ENCODE peak calls at places on chromosomes 4 and X, in six cellular contexts. R, J, B, K, N and I are unnamed samples.

GRCh38 chr4:106601519-106601918 is 232.9 kb upstream of the GIMD1 start:
- DNase-seq in R (no peak), J (no peak), B (peak), K (no peak), N (no peak), I (no peak)

GRCh38 chr4:114998316-114998715 is 115.1 kb downstream of the NDST4 start:
- DNase-seq in R (no peak), J (no peak), B (no peak), K (no peak), N (no peak), I (no peak)

GRCh38 chr4:111454961-111455360 is 690.3 kb upstream of the FAM241A start:
- DNase-seq in R (no peak), J (no peak), B (peak), K (no peak), N (no peak), I (no peak)

GRCh38 chrX:28586891-28587635 is at the start of gene IL1RAPL1:
- DNase-seq in R (no peak), J (no peak), B (peak), K (peak), N (peak), I (no peak)

GRCh38 chr4:107689912-107690587 is 30.0 kb downstream of the PAPSS1 start:
- DNase-seq in R (no peak), J (no peak), B (peak), K (no peak), N (no peak), I (no peak)

GRCh38 chrX:39900788-39901170 is 197.0 kb downstream of the BCOR start:
- DNase-seq in R (peak), J (no peak), B (no peak), K (no peak), N (no peak), I (no peak)

GRCh38 chrX:1535241-1536041 is 1.5 kb downstream of the P2RY8 start:
- DNase-seq in R (no peak), J (no peak), B (no peak), K (no peak), N (no peak), I (no peak)

GRCh38 chr4:185204238-185204910 is 574 bp upstream of the CFAP97 start:
- DNase-seq in R (no peak), J (no peak), B (no peak), K (peak), N (no peak), I (no peak)

GRCh38 chr4:54217642-54218486 is 11.2 kb upstream of the PDGFRA start:
- DNase-seq in R (peak), J (peak), B (peak), K (peak), N (peak), I (peak)

GRCh38 chr4:72063726-72064125 is 31.9 kb downstream of the NPFFR2 start:
- DNase-seq in R (no peak), J (no peak), B (no peak), K (no peak), N (no peak), I (no peak)

GRCh38 chr4:118398226-118399090 is 45.7 kb upstream of the PRSS12 start:
- DNase-seq in R (no peak), J (no peak), B (no peak), K (no peak), N (no peak), I (no peak)

GRCh38 chrX:18252644-18253359 is 32.1 kb upstream of the BEND2 start:
- DNase-seq in R (no peak), J (no peak), B (no peak), K (peak), N (no peak), I (no peak)

GRCh38 chrX:135688137-135688536 is 25.3 kb upstream of the CT45A1 start:
- DNase-seq in R (no peak), J (peak), B (no peak), K (no peak), N (no peak), I (no peak)

GRCh38 chr4:70927502-70928139 is 25.5 kb downstream of the MOB1B start:
- DNase-seq in R (no peak), J (no peak), B (no peak), K (no peak), N (no peak), I (no peak)
- TF ChIP-seq CTCF in R (no peak), J (no peak), B (no peak), K (no peak), N (no peak), I (no peak)

DNA sequence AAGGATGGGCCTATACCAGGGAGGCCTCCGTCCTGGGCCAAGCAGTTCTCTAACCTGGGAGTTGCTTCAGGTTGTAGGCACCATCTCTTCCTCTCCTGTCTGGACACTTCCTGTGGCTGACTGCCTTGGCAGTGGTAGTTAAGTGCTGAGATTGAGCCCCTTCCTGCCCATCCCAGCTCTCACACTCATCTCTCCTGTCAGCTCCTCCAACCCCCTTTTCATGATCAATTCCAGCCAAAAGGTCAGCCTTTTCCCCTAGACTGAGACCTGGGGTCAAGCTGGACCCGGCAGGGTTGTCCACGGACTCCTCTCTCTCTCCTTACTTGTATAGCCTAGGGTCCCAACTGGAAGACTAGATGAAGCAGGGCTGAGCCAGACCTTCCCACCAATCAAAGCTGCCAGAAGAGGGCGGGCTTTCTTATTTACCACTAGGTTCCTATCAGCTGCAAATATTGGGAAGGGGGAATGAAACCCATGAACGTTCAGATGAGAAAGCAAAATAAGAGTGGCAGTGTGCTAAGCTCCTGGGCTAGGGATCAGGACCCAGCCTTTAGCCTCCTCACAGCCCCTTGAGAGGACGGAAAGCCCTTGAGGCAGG is 34.5 kb downstream of the KDM5C start:
- DNase-seq in R (no peak), J (peak), B (peak), K (no peak), N (peak), I (no peak)
- TF ChIP-seq CTCF in R (peak), J (no peak), B (peak), K (peak), N (no peak), I (no peak)

GRCh38 chrX:68433155-68433980 is at the start of gene OPHN1:
- DNase-seq in R (peak), J (peak), B (peak), K (peak), N (peak), I (peak)
- TF ChIP-seq CTCF in R (no peak), J (no peak), B (no peak), K (no peak), N (no peak), I (no peak)

DNA sequence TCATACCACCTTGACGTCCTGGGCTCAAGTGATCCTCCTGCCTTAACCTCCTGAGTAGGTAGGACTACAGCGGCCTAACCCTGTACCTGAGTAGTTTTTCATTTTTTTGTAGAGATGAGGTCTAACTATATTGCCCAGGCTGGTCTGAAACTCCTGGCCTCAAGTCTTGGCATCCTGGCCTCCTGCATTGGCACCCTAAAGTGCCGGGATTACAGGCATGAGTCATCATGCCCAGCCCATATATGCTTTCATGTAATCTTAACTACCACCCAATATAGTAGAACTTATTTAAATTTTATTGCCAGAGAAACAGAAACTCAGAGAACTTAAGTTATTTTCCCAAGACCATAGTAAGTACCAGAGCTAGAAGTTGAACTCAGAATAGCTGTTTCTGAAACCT is 27.1 kb downstream of the AFM start:
- DNase-seq in R (no peak), J (no peak), B (no peak), K (no peak), N (no peak), I (no peak)
- TF ChIP-seq CTCF in R (no peak), J (no peak), B (no peak), K (no peak), N (no peak), I (no peak)